ENCODE peak calls at places on chromosomes 13 and 19, in ten cellular contexts. P is H9, V is neuronal stem cell, C is left ventricle myocardium inferior, H is mesenchymal stem cell, N is ascending aorta, X is tibial nerve, Z is heart right ventricle, K is BE2C, L is GM12878. M is an unnamed sample. For H3K27me3 and H3K4me1, the result is how much of the 10 kb centered on the place peaks cover.

GRCh38 chr19:7550987-7551761 is 15.7 kb downstream of the PNPLA6 start:
- DNase-seq in P (peak), V (peak), C (peak), H (peak), N (no peak), X (no peak), Z (peak), K (peak), L (no peak), M (peak)

GRCh38 chr13:110116072-110116487 is 190.9 kb downstream of the COL4A1 start:
- DNase-seq in P (peak), V (peak), C (peak), H (peak), N (no peak), X (no peak), Z (peak), K (peak), L (no peak), M (peak)

GRCh38 chr19:35436477-35437141 is 11.4 kb upstream of the FFAR2 start:
- DNase-seq in P (no peak), V (no peak), C (no peak), H (peak), N (no peak), X (no peak), Z (no peak), K (peak), L (no peak), M (no peak)

GRCh38 chr13:107665926-107666458 is 549.3 kb downstream of the LIG4 start:
- DNase-seq in P (no peak), V (no peak), C (no peak), H (no peak), N (no peak), X (no peak), Z (no peak), K (no peak), L (no peak), M (no peak)

GRCh38 chr19:44741841-44742352 is 6.6 kb upstream of the BCL3 start:
- DNase-seq in P (peak), V (no peak), C (peak), H (peak), N (peak), X (peak), Z (peak), K (peak), L (no peak), M (peak)

GRCh38 chr19:1122972-1123363 is 19.2 kb downstream of the GPX4 start:
- DNase-seq in P (peak), V (peak), C (no peak), H (peak), N (no peak), X (no peak), Z (peak), K (peak), L (no peak), M (peak)

GRCh38 chr19:45424191-45425058 is 708 bp upstream of the ERCC1 start:
- DNase-seq in P (peak), V (no peak), C (peak), H (peak), N (peak), X (no peak), Z (peak), K (peak), L (no peak), M (peak)

GRCh38 chr19:16381756-16382401 is 57.3 kb downstream of the KLF2 start:
- DNase-seq in P (no peak), V (no peak), C (peak), H (no peak), N (peak), X (peak), Z (peak), K (no peak), L (no peak), M (peak)

GRCh38 chr19:39428309-39429112 is 7.2 kb downstream of the RPS16 start:
- DNase-seq in P (peak), V (peak), C (peak), H (peak), N (no peak), X (peak), Z (peak), K (no peak), L (no peak), M (peak)

GRCh38 chr13:20358022-20358421 is 125.9 kb upstream of the GJB6 start:
- DNase-seq in P (no peak), V (no peak), C (no peak), H (no peak), N (no peak), X (no peak), Z (no peak), K (no peak), L (no peak), M (no peak)

GRCh38 chr13:25171517-25172302 is at the start of gene AMER2:
- DNase-seq in P (no peak), V (peak), C (peak), H (peak), N (no peak), X (no peak), Z (peak), K (peak), L (no peak), M (peak)

GRCh38 chr13:57314897-57315520 is 148.0 kb downstream of the PRR20E start:
- DNase-seq in P (no peak), V (peak), C (no peak), H (peak), N (no peak), X (no peak), Z (no peak), K (no peak), L (no peak), M (no peak)

GRCh38 chr19:39167461-39168257 is 29.1 kb upstream of the NCCRP1 start:
- DNase-seq in P (no peak), V (no peak), C (no peak), H (no peak), N (no peak), X (no peak), Z (no peak), K (no peak), L (no peak), M (no peak)

GRCh38 chr13:19148561-19148960 is 33.1 kb downstream of the TUBA3C start:
- DNase-seq in P (no peak), V (no peak), C (no peak), H (no peak), N (no peak), X (no peak), Z (no peak), K (no peak), L (no peak), M (no peak)

GRCh38 chr13:33150146-33150545 is 133.9 kb downstream of the KL start:
- DNase-seq in P (no peak), V (no peak), C (no peak), H (peak), N (no peak), X (no peak), Z (no peak), K (peak), L (no peak), M (no peak)

GRCh38 chr13:44199627-44200207 is 173.9 kb upstream of the SERP2 start:
- DNase-seq in P (no peak), V (no peak), C (peak), H (no peak), N (no peak), X (no peak), Z (peak), K (no peak), L (no peak), M (no peak)
- H3K27me3 ChIP-seq in P (under half), V (under half), C (under half), H (under half), N (under half), X (under half), Z (under half), K (under half), L (under half), M (under half)

DNA sequence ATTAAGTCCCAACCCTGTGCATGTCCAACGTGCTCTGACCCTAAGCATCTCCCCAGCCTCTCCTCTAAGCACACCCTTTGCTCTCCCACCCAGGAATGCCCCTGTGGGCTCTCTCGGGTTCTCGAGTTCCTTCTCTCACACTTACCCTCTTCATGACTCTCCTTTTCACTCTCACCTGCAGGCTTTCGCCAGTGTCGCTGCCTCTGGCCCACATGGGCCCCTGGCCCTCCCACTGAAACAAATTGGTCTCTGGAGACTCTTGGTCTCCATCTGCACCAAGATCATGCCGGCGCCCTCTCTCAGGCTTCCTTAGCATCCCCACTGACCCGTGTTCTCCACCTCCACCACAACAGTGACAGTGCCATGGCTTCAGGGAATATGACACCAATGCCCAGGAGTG is 19.6 kb upstream of the SACS start:
- DNase-seq in P (no peak), V (no peak), C (no peak), H (no peak), N (no peak), X (no peak), Z (no peak), K (no peak), L (no peak), M (no peak)
- H3K4me1 ChIP-seq in P (under half), V (under half), C (under half), H (under half), N (under half), X (under half), Z (under half), K (under half), L (under half), M (under half)

DNA sequence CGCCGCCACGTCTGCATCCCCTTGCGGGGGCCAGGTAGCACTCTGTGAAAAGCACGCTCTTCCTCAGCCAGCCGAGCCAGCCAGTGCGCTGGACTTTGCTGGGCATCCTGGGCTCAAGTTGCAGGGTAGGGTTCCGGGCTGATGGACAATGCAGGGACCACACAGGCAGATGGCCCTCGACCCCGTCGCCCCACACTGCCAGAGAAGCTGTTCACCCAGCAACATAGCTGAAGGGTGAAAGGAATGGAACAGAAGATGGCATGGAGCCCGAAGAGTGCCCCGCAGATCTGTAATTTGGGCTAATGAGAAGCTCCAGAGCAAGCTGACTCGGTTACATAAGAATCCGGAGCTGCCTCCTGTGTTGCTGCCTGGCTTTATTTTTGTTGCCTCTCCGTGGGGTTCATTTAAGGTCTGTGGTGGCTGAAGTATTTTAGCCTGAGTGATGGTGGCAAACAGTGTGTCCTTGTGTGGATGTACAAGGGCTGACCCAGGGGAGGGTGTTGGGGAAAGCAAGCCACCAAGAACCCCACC is 105.8 kb downstream of the SOX1 start:
- DNase-seq in P (no peak), V (no peak), C (no peak), H (no peak), N (no peak), X (no peak), Z (no peak), K (no peak), L (no peak), M (no peak)
- H3K27me3 ChIP-seq in P (under half), V (under half), C (under half), H (under half), N (under half), X (under half), Z (under half), K (under half), L (under half), M (under half)

GRCh38 chr19:55686311-55687050 is 11.5 kb downstream of the EPN1 start:
- DNase-seq in P (no peak), V (no peak), C (peak), H (no peak), N (no peak), X (no peak), Z (no peak), K (no peak), L (no peak), M (no peak)
- H3K4me1 ChIP-seq in P (under half), V (under half), C (under half), H (under half), N (under half), X (under half), Z (under half), K (under half), L (under half), M (under half)

GRCh38 chr19:55602104-55603001 is 2.3 kb downstream of the ZNF524 start:
- DNase-seq in P (no peak), V (no peak), C (no peak), H (no peak), N (no peak), X (no peak), Z (no peak), K (no peak), L (no peak), M (no peak)

GRCh38 chr19:55600336-55601028 is 394 bp downstream of the ZNF524 start:
- DNase-seq in P (no peak), V (peak), C (peak), H (no peak), N (no peak), X (no peak), Z (no peak), K (no peak), L (no peak), M (no peak)

GRCh38 chr19:55599468-55600335 is at the start of the genes FIZ1 and ZNF524:
- DNase-seq in P (peak), V (peak), C (peak), H (peak), N (peak), X (peak), Z (peak), K (peak), L (peak), M (peak)

GRCh38 chr19:55603115-55603514 is 2.3 kb upstream of the ZNF865 start:
- DNase-seq in P (no peak), V (no peak), C (no peak), H (no peak), N (no peak), X (no peak), Z (no peak), K (no peak), L (no peak), M (no peak)

GRCh38 chr19:55601127-55601526 is 1.0 kb downstream of the ZNF524 start:
- DNase-seq in P (no peak), V (no peak), C (no peak), H (no peak), N (no peak), X (no peak), Z (no peak), K (no peak), L (no peak), M (no peak)
- H3K27me3 ChIP-seq in P (under half), V (under half), C (under half), H (under half), N (under half), X (under half), Z (under half), K (under half), L (under half), M (under half)

GRCh38 chr13:29589234-29589633 is 6.3 kb downstream of the SLC7A1 start:
- DNase-seq in P (no peak), V (peak), C (no peak), H (no peak), N (no peak), X (no peak), Z (no peak), K (no peak), L (no peak), M (no peak)
- H3K4me1 ChIP-seq in P (under half), V (under half), C (under half), H (under half), N (under half), X (under half), Z (under half), K (under half), L (under half), M (under half)

DNA sequence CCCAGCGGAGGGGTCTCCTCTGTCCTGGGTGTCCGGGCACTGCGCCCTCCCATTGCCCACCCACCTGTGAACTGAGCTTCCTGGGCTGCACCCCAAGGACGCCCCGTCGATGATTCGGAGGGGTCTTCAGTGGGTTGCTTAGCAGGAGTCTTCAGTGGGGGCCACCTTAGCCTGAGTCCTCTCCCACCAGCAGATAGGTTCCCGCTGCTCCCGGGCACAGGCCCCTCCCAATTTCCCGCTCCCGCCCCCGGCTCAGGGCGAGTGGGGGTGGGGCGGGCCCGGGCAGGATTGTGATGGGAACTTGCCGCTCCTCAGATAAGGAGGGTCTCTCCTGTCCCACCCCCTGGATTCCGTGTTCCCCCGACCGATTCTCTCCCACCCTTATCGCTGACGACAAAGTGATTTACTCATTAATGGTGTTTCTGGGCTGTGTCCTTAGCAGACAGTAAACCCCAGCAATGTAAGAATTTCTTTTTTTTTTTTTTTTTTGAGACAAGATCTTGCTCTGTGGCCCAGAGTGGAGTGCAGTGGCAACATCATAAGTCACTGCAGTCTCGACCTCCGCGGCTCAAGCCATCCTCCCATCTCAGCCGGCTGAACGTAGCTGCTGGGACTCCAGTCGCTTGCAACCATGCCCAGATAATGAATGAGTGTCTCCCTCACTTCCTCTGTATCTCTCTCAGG is 655 bp upstream of the S1PR5 start:
- DNase-seq in P (peak), V (no peak), C (no peak), H (peak), N (no peak), X (no peak), Z (peak), K (peak), L (no peak), M (no peak)
- H3K27me3 ChIP-seq in P (under half), V (under half), C (half or more), H (under half), N (under half), X (half or more), Z (half or more), K (half or more), L (under half), M (under half)

GRCh38 chr13:75762967-75763366 is 126.8 kb downstream of the LMO7 start:
- DNase-seq in P (no peak), V (no peak), C (no peak), H (no peak), N (no peak), X (no peak), Z (no peak), K (no peak), L (peak), M (no peak)
- H3K4me1 ChIP-seq in P (under half), V (under half), C (under half), H (under half), N (under half), X (under half), Z (under half), K (under half), L (under half), M (under half)